ENCODE peak calls at places on chromosomes 1 and 21, in six cellular contexts. K is suprapubic skin, J is GM23338, R is psoas muscle, Y is heart left ventricle, H is Karpas-422. X is an unnamed sample. For H3K4me1, the result is how much of the 10 kb centered on the place peaks cover.

GRCh38 chr1:103220503-103221095 is 112.3 kb upstream of the COL11A1 start:
- DNase-seq in K (no peak), J (no peak), R (no peak), Y (no peak), H (no peak), X (no peak)

GRCh38 chr1:198656500-198656932 is 17.7 kb downstream of the PTPRC start:
- DNase-seq in K (peak), J (peak), R (no peak), Y (peak), H (peak), X (peak)

GRCh38 chr1:10625076-10625475 is 150.3 kb downstream of the PEX14 start:
- DNase-seq in K (peak), J (no peak), R (no peak), Y (no peak), H (no peak), X (no peak)

GRCh38 chr21:33971492-33972013 is 55.9 kb upstream of the ATP5PO start:
- DNase-seq in K (no peak), J (peak), R (no peak), Y (no peak), H (no peak), X (no peak)

GRCh38 chr1:6703016-6703415 is 1.4 kb upstream of the DNAJC11 start:
- DNase-seq in K (no peak), J (no peak), R (no peak), Y (no peak), H (no peak), X (no peak)

GRCh38 chr21:37128069-37128468 is 55.0 kb downstream of the TTC3 start:
- DNase-seq in K (no peak), J (no peak), R (no peak), Y (no peak), H (no peak), X (no peak)

GRCh38 chr1:244675167-244675566 is 22.2 kb downstream of the DESI2 start:
- DNase-seq in K (no peak), J (no peak), R (no peak), Y (no peak), H (no peak), X (no peak)

GRCh38 chr1:151238467-151238739 is 16.1 kb upstream of the PSMD4 start:
- DNase-seq in K (no peak), J (no peak), R (no peak), Y (no peak), H (no peak), X (no peak)

GRCh38 chr1:26784023-26784871 is 3.5 kb upstream of the PIGV start:
- DNase-seq in K (no peak), J (peak), R (no peak), Y (peak), H (no peak), X (peak)

GRCh38 chr1:119739150-119739549 is 27.4 kb downstream of the PHGDH start:
- DNase-seq in K (no peak), J (no peak), R (no peak), Y (no peak), H (no peak), X (no peak)

GRCh38 chr1:54766726-54767125 is 2.4 kb upstream of the PARS2 start:
- DNase-seq in K (no peak), J (no peak), R (no peak), Y (no peak), H (no peak), X (no peak)

GRCh38 chr21:28719731-28720130 is 272.9 kb downstream of the LTN1 start:
- DNase-seq in K (no peak), J (no peak), R (no peak), Y (no peak), H (no peak), X (no peak)

GRCh38 chr1:3891329-3891867 is 8.7 kb downstream of the C1orf174 start:
- DNase-seq in K (no peak), J (no peak), R (no peak), Y (no peak), H (no peak), X (no peak)

GRCh38 chr21:36350282-36350910 is 30.4 kb downstream of the MORC3 start:
- DNase-seq in K (no peak), J (no peak), R (no peak), Y (no peak), H (no peak), X (no peak)

GRCh38 chr21:39601194-39601940 is 11.4 kb upstream of the B3GALT5 start:
- DNase-seq in K (no peak), J (no peak), R (no peak), Y (no peak), H (no peak), X (no peak)

GRCh38 chr1:64953241-64953640 is 13.1 kb downstream of the JAK1 start:
- DNase-seq in K (no peak), J (no peak), R (no peak), Y (no peak), H (no peak), X (no peak)

GRCh38 chr1:83029050-83029449 is 969.9 kb downstream of the TTLL7 start:
- DNase-seq in K (no peak), J (peak), R (no peak), Y (no peak), H (no peak), X (no peak)

GRCh38 chr1:206933333-206933945 is 11.7 kb upstream of the FCMR start:
- DNase-seq in K (no peak), J (peak), R (no peak), Y (peak), H (peak), X (no peak)

GRCh38 chr1:54052470-54052933 is 502 bp downstream of the TMEM59 start:
- DNase-seq in K (peak), J (peak), R (no peak), Y (peak), H (peak), X (peak)

GRCh38 chr1:176820292-176821056 is 344.0 kb downstream of the ASTN1 start:
- DNase-seq in K (no peak), J (no peak), R (no peak), Y (no peak), H (no peak), X (no peak)

GRCh38 chr21:36282568-36283230 is 37.3 kb upstream of the MORC3 start:
- DNase-seq in K (no peak), J (no peak), R (no peak), Y (no peak), H (no peak), X (no peak)

GRCh38 chr1:36707221-36707620 is 224.5 kb upstream of the CSF3R start:
- DNase-seq in K (no peak), J (no peak), R (no peak), Y (no peak), H (no peak), X (no peak)

GRCh38 chr1:4518621-4519020 is 135.8 kb upstream of the AJAP1 start:
- DNase-seq in K (no peak), J (no peak), R (no peak), Y (no peak), H (no peak), X (no peak)

GRCh38 chr21:33762798-33763572 is 120.7 kb downstream of the ITSN1 start:
- DNase-seq in K (no peak), J (no peak), R (no peak), Y (no peak), H (no peak), X (no peak)

GRCh38 chr1:94648225-94649007 is 106.9 kb upstream of the F3 start:
- DNase-seq in K (peak), J (no peak), R (peak), Y (no peak), H (no peak), X (no peak)

GRCh38 chr1:15350551-15351200 is 59.0 kb upstream of the EFHD2 start:
- DNase-seq in K (no peak), J (no peak), R (no peak), Y (no peak), H (no peak), X (no peak)

GRCh38 chr1:40750326-40750975 is 33.1 kb upstream of the KCNQ4 start:
- DNase-seq in K (no peak), J (no peak), R (no peak), Y (no peak), H (no peak), X (no peak)

GRCh38 chr1:183319051-183319450 is 99.1 kb downstream of the NMNAT2 start:
- DNase-seq in K (no peak), J (no peak), R (no peak), Y (no peak), H (no peak), X (no peak)

GRCh38 chr21:43916691-43917514 is 51.9 kb downstream of the AGPAT3 start:
- DNase-seq in K (peak), J (no peak), R (no peak), Y (no peak), H (peak), X (no peak)

GRCh38 chr1:178353524-178353923 is 143.2 kb downstream of the CLEC20A start:
- DNase-seq in K (no peak), J (no peak), R (no peak), Y (no peak), H (no peak), X (no peak)

GRCh38 chr1:29162476-29163138 is 19.1 kb downstream of the SRSF4 start:
- DNase-seq in K (no peak), J (no peak), R (peak), Y (peak), H (no peak), X (peak)

GRCh38 chr1:103900005-103900404 is 150.3 kb downstream of the AMY1C start:
- DNase-seq in K (no peak), J (no peak), R (no peak), Y (no peak), H (no peak), X (no peak)

DNA sequence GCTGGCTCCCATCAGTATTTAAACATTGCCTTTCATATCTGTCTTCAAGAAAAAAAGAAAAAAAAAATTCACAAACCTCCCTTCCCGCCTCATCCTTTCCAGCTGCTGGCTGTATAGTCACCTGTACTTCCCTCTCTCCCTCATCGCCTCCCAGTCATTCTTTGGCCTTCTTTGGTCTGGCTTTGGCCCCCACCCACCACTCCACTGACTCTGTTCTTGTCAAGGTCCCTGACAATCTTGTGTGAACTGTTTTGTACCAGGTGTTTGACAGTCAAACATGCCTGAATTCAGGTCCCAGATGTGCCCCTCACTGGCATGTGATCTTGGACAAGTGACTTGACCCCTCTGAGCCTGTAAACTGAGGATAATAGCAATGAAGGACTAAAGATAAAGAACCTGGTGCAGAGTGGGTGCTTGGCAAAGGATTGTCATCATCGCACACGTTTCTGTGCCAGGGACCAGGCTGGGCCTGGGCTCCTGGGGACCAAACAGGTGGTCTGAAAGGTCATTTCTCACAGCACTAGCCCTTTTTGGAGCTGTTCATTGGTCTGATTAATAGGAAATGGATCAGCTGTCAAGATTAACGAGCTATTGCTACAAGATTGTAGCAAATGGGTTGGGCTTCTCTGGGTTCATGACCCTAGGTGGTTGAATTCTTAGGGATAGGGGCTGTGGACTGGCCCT is 21.5 kb downstream of the PTPRF start:
- DNase-seq in K (no peak), J (no peak), R (no peak), Y (no peak), H (no peak), X (no peak)
- H3K4me1 ChIP-seq in K (half or more), J (under half), R (under half), Y (under half), H (under half), X (under half)

GRCh38 chr1:159162511-159163265 is 8.7 kb upstream of the CADM3 start:
- DNase-seq in K (no peak), J (no peak), R (no peak), Y (no peak), H (no peak), X (no peak)
- H3K4me1 ChIP-seq in K (under half), J (under half), R (under half), Y (under half), H (under half), X (under half)

GRCh38 chr1:212233321-212233720 is 51.9 kb upstream of the PPP2R5A start:
- DNase-seq in K (no peak), J (no peak), R (no peak), Y (no peak), H (no peak), X (no peak)
- H3K4me1 ChIP-seq in K (under half), J (under half), R (under half), Y (under half), H (under half), X (under half)

GRCh38 chr1:175197536-175197935 is 5.0 kb upstream of the KIAA0040 start:
- DNase-seq in K (no peak), J (no peak), R (no peak), Y (no peak), H (peak), X (no peak)

GRCh38 chr1:175200626-175201025 is 8.1 kb upstream of the KIAA0040 start:
- DNase-seq in K (no peak), J (no peak), R (no peak), Y (peak), H (no peak), X (no peak)

GRCh38 chr1:175201061-175201508 is 8.5 kb upstream of the KIAA0040 start:
- DNase-seq in K (no peak), J (no peak), R (no peak), Y (peak), H (no peak), X (no peak)

GRCh38 chr1:175195798-175196197 is 3.2 kb upstream of the KIAA0040 start:
- DNase-seq in K (no peak), J (no peak), R (no peak), Y (no peak), H (no peak), X (no peak)

GRCh38 chr1:175198332-175198731 is 5.8 kb upstream of the KIAA0040 start:
- DNase-seq in K (no peak), J (no peak), R (no peak), Y (no peak), H (no peak), X (no peak)
- H3K4me1 ChIP-seq in K (half or more), J (under half), R (under half), Y (under half), H (half or more), X (under half)

GRCh38 chr1:248852548-248852947 is 6.3 kb downstream of the ZNF692 start:
- DNase-seq in K (no peak), J (no peak), R (no peak), Y (no peak), H (peak), X (no peak)
- H3K4me1 ChIP-seq in K (under half), J (under half), R (under half), Y (under half), H (under half), X (under half)

GRCh38 chr1:32335619-32335950 is 448 bp downstream of the MARCKSL1 start:
- DNase-seq in K (no peak), J (peak), R (no peak), Y (no peak), H (no peak), X (no peak)

GRCh38 chr1:32337855-32338636 is 2.0 kb upstream of the MARCKSL1 start:
- DNase-seq in K (no peak), J (no peak), R (no peak), Y (peak), H (peak), X (no peak)

GRCh38 chr1:32335951-32336867 is at the start of gene MARCKSL1:
- DNase-seq in K (peak), J (peak), R (peak), Y (peak), H (peak), X (peak)

GRCh38 chr1:32338637-32339145 is 2.7 kb upstream of the MARCKSL1 start:
- DNase-seq in K (no peak), J (no peak), R (no peak), Y (no peak), H (no peak), X (no peak)

GRCh38 chr1:32336963-32337675 is 1.1 kb upstream of the MARCKSL1 start:
- DNase-seq in K (no peak), J (no peak), R (no peak), Y (peak), H (peak), X (no peak)
- H3K4me1 ChIP-seq in K (half or more), J (under half), R (under half), Y (under half), H (half or more), X (under half)

DNA sequence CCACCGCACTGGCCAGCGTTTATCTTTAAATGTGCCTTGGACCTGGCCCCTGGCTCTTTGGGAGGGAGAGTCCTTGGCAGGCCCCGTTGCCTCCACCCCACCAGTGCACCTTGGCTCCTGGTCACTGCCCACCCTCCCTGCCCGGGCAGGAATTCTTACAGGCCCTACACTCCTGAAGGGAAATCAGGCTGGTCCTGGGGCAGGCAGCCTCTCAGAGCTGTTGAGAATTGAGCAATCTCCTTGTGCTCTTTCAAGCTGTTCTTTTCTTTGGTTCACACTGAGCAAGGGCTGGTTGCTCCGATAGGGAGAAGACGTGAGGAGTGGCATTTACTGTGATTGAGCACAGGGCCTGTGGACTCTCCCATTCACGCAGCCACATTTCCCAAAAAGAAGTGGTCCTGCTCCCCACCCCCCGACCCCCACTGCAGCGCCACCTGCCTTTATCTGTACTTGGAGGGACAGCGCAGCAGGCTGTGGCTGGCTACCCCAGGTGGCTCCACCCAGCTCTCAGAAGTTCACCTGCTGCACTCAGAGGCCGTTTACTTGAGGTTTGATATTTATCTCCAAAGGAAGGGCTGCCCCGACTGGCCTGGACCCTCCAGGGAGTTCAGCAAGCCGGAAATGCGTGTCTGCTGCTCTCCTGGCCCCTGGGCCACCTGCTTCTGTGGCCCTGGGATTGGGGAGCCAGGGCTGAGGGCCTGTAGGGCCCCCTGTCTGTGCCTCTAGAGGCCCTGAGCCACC is 47.8 kb downstream of the SKI start:
- DNase-seq in K (no peak), J (no peak), R (peak), Y (peak), H (no peak), X (no peak)
- H3K4me1 ChIP-seq in K (half or more), J (half or more), R (half or more), Y (half or more), H (under half), X (under half)